ENCODE peak calls at places on chromosomes 1 and 21, in ten cellular contexts. T is tibial nerve, U is A549, C is transverse colon, B is stomach, Q is ovary, G is H1, W is sigmoid colon, N is esophagus muscularis mucosa, S is K562. A is an unnamed sample.

GRCh38 chr1:48049823-48050539 is 52.8 kb upstream of the TRABD2B start:
- DNase-seq in S (no peak), G (no peak), W (no peak), Q (no peak), C (no peak), N (no peak), T (no peak), U (no peak), B (no peak), A (no peak)

GRCh38 chr1:243270097-243270864 is 14.4 kb downstream of the SDCCAG8 start:
- DNase-seq in U (no peak), C (no peak), T (no peak), W (no peak), Q (no peak), B (no peak), N (no peak), S (no peak), G (no peak), A (no peak)

GRCh38 chr1:81470250-81470649 is 330.5 kb upstream of the ADGRL2 start:
- DNase-seq in C (no peak), U (no peak), T (no peak), Q (no peak), S (no peak), N (no peak), G (no peak), B (no peak), W (no peak), A (no peak)

GRCh38 chr1:160061376-160062100 is 8.4 kb downstream of the KCNJ10 start:
- DNase-seq in N (no peak), W (no peak), T (no peak), Q (no peak), G (no peak), C (no peak), B (no peak), S (no peak), U (no peak), A (no peak)

GRCh38 chr1:77282187-77282865 is 507 bp downstream of the AK5 start:
- DNase-seq in U (peak), G (peak), W (no peak), S (no peak), T (no peak), Q (no peak), N (no peak), C (no peak), B (no peak), A (peak)

GRCh38 chr1:112744019-112744578 is 29.0 kb upstream of the PPM1J start:
- DNase-seq in G (peak), T (no peak), Q (peak), U (no peak), S (no peak), B (no peak), W (no peak), C (peak), N (no peak), A (no peak)

GRCh38 chr1:37723390-37724078 is 31.2 kb downstream of the CDCA8 start:
- DNase-seq in N (no peak), S (no peak), W (peak), B (no peak), Q (no peak), U (no peak), T (no peak), G (no peak), C (no peak), A (no peak)

GRCh38 chr1:170685166-170685565 is 21.2 kb downstream of the PRRX1 start:
- DNase-seq in G (no peak), N (peak), W (no peak), S (no peak), T (no peak), Q (no peak), U (no peak), C (no peak), B (no peak), A (no peak)

GRCh38 chr1:201259476-201260235 is 23.6 kb upstream of the PKP1 start:
- DNase-seq in Q (no peak), T (no peak), G (peak), C (no peak), W (no peak), N (peak), B (no peak), S (no peak), U (no peak), A (no peak)

GRCh38 chr1:248696261-248696660 is 6.3 kb downstream of the OR14I1 start:
- DNase-seq in B (peak), G (no peak), N (no peak), W (no peak), T (no peak), Q (no peak), S (peak), U (peak), C (peak), A (no peak)

GRCh38 chr1:232259333-232259732 is 370.6 kb downstream of the SIPA1L2 start:
- DNase-seq in W (no peak), S (no peak), G (no peak), B (no peak), N (no peak), U (no peak), Q (no peak), T (no peak), C (no peak), A (no peak)

GRCh38 chr1:1623181-1623630 is 7.9 kb downstream of the MIB2 start:
- DNase-seq in G (no peak), S (no peak), N (no peak), C (no peak), W (no peak), U (no peak), B (no peak), T (no peak), Q (no peak), A (no peak)

GRCh38 chr1:8293641-8294169 is 24.2 kb upstream of the SLC45A1 start:
- DNase-seq in B (no peak), N (no peak), Q (peak), S (no peak), C (no peak), G (no peak), T (no peak), U (no peak), W (no peak), A (no peak)

GRCh38 chr1:91924146-91924545 is 25.1 kb upstream of the BRDT start:
- DNase-seq in B (no peak), T (no peak), N (no peak), C (no peak), G (no peak), W (no peak), S (no peak), Q (no peak), U (no peak), A (no peak)

GRCh38 chr1:171781167-171781875 is at the start of gene METTL13:
- DNase-seq in B (peak), G (peak), S (peak), W (peak), U (peak), Q (peak), C (peak), N (peak), T (peak), A (peak)

GRCh38 chr1:110211503-110212164 is 1.5 kb downstream of the KCNC4 start:
- DNase-seq in T (no peak), B (no peak), N (no peak), G (peak), S (no peak), U (no peak), C (no peak), Q (no peak), W (no peak), A (no peak)

GRCh38 chr1:69305621-69306020 is 262.1 kb upstream of the LRRC7 start:
- DNase-seq in C (no peak), W (no peak), N (no peak), T (no peak), Q (no peak), S (no peak), U (no peak), B (no peak), G (peak), A (no peak)

GRCh38 chr1:211603191-211603701 is 24.3 kb upstream of the SLC30A1 start:
- DNase-seq in B (no peak), W (no peak), Q (no peak), N (no peak), U (no peak), T (no peak), C (peak), G (no peak), S (no peak), A (no peak)

DNA sequence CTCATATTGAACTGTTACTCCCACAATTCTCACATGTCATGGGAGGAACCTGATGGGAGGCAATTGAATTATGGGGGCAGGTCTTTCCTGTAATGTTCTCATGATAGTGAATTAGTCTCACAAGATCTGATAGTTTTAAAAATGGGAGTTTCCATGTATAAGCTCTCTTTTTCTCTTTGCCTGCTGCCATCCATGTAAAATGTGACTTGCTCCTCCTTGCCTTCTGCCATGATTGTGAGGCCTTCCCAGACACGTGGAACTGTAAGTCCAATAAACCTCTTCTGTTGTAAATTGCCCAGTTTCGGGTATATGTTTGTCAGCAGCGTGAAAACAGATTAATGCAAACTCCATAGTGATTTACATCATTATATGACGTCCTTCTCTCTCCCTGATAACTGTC is 759.7 kb upstream of the RGS18 start:
- DNase-seq in S (no peak), W (no peak), C (no peak), G (no peak), B (no peak), Q (no peak), T (no peak), U (no peak), N (no peak), A (no peak)
- H3K27ac ChIP-seq in S (no peak), W (no peak), C (no peak), G (no peak), B (no peak), Q (no peak), T (no peak), U (no peak), N (no peak), A (no peak)

DNA sequence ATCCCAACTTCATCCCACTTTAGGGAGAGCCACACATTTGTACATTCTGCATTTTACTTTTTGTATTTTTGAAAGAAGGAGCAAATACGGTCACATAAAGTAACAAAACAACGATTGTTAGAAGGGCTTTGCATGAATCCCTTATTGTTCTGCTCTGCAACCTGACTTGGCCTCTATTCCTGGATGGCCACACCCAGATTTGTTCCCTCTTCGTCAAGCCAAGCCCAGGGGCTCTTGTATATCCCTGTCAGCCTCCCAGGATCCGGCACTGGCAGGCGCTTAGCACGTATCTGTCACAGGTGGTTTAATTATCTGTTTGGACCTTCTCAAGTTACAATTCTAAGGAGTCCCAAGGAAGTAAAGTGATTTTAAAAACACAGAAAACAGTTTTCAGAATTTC is 28.0 kb downstream of the CRYAA start:
- DNase-seq in Q (peak), U (no peak), T (peak), S (no peak), W (peak), N (no peak), C (peak), B (peak), G (no peak), A (peak)
- TF ChIP-seq EP300 in Q (no peak), U (no peak), T (no peak), S (no peak), W (no peak), N (no peak), C (no peak), B (no peak), G (no peak), A (no peak)

GRCh38 chr1:90149101-90149500 is 154.2 kb downstream of the ZNF326 start:
- DNase-seq in C (no peak), B (no peak), Q (no peak), S (peak), W (no peak), N (no peak), T (no peak), U (no peak), G (peak), A (no peak)
- TF ChIP-seq CTCF in C (no peak), B (no peak), Q (no peak), S (peak), W (no peak), N (no peak), T (no peak), U (no peak), G (peak), A (no peak)

GRCh38 chr1:55212349-55213028 is 2.7 kb downstream of the USP24 start:
- DNase-seq in W (no peak), U (no peak), Q (no peak), G (no peak), N (no peak), C (no peak), T (no peak), B (no peak), S (no peak), A (no peak)
- H3K27ac ChIP-seq in W (peak), U (no peak), Q (no peak), G (no peak), N (peak), C (peak), T (no peak), B (peak), S (peak), A (peak)

GRCh38 chr1:212962509-212962908 is 12.2 kb downstream of the VASH2 start:
- DNase-seq in W (no peak), U (no peak), S (no peak), B (no peak), T (no peak), C (no peak), N (no peak), Q (no peak), G (no peak), A (no peak)
- TF ChIP-seq EP300 in W (no peak), U (no peak), S (no peak), B (no peak), T (no peak), C (no peak), N (no peak), Q (no peak), G (no peak), A (no peak)

GRCh38 chr1:62337535-62337784 is 18.2 kb upstream of the KANK4 start:
- DNase-seq in C (no peak), B (no peak), G (peak), U (no peak), W (no peak), S (no peak), N (no peak), T (no peak), Q (no peak), A (no peak)

GRCh38 chr1:62333431-62333830 is 14.2 kb upstream of the KANK4 start:
- DNase-seq in T (no peak), W (no peak), U (no peak), N (no peak), S (no peak), C (no peak), B (no peak), G (no peak), Q (no peak), A (no peak)

GRCh38 chr1:62335656-62336055 is 16.4 kb upstream of the KANK4 start:
- DNase-seq in Q (no peak), N (no peak), T (no peak), B (no peak), S (no peak), W (no peak), C (no peak), U (no peak), G (no peak), A (no peak)

GRCh38 chr1:62336638-62337534 is 17.7 kb upstream of the KANK4 start:
- DNase-seq in T (no peak), C (no peak), Q (no peak), S (no peak), G (no peak), B (no peak), U (no peak), W (no peak), N (no peak), A (no peak)

DNA sequence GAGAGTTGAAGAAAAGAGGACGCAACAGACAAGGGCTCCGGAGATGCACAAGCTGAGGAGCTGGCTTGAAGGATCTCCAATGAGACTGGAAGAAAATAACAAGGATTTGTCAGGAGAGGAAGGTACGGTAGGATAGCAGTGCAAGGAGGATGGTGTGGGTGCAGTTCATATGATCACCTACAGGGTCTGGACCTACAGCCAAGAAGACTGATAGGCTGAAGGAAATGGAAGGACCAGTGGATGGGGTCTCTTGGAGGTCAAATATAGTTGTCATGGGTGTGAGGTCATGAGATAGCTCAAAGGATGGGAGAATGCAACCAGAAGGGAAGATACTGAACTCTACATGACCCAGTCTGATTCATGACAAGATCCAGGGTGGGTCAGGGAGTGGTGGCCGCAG is 15.2 kb upstream of the KANK4 start:
- DNase-seq in B (no peak), Q (no peak), G (no peak), T (no peak), C (no peak), W (no peak), S (peak), N (no peak), U (no peak), A (no peak)
- TF ChIP-seq CTCF in B (no peak), Q (no peak), G (peak), T (no peak), C (no peak), W (no peak), S (peak), N (no peak), U (no peak), A (no peak)